ENCODE peak calls at places on chromosomes 11 and 22, in five cellular contexts. T is GM12878, S is HCT116, A is HepG2, F is K562. J is an unnamed sample.

GRCh38 chr22:48474881-48475280 is 1352.8 kb downstream of the BRD1 start:
- DNase-seq in T (no peak), S (no peak), A (no peak), F (no peak), J (no peak)

GRCh38 chr11:84056696-84057095 is 770.5 kb upstream of the CCDC90B start:
- DNase-seq in T (no peak), S (no peak), A (no peak), F (no peak), J (no peak)

GRCh38 chr11:133215529-133216230 is 316.6 kb downstream of the OPCML start:
- DNase-seq in T (no peak), S (no peak), A (no peak), F (no peak), J (peak)

GRCh38 chr11:77074626-77075221 is 8.0 kb downstream of the CAPN5 start:
- DNase-seq in T (no peak), S (no peak), A (no peak), F (no peak), J (peak)

GRCh38 chr11:35711173-35711910 is 48.8 kb downstream of the TRIM44 start:
- DNase-seq in T (no peak), S (no peak), A (no peak), F (no peak), J (no peak)

GRCh38 chr11:33706546-33706945 is 5.9 kb upstream of the C11orf91 start:
- DNase-seq in T (no peak), S (no peak), A (no peak), F (no peak), J (no peak)

GRCh38 chr22:35601743-35602633 is 15.1 kb downstream of the MB start:
- DNase-seq in T (no peak), S (no peak), A (no peak), F (no peak), J (no peak)

GRCh38 chr11:111582163-111582562 is 20.1 kb upstream of the SIK2 start:
- DNase-seq in T (no peak), S (no peak), A (no peak), F (no peak), J (no peak)

GRCh38 chr22:39171623-39172264 is 19.3 kb upstream of the CBX7 start:
- DNase-seq in T (no peak), S (no peak), A (no peak), F (no peak), J (no peak)

GRCh38 chr11:66919938-66920337 is 38.2 kb downstream of the PC start:
- DNase-seq in T (no peak), S (no peak), A (no peak), F (no peak), J (no peak)

GRCh38 chr22:39492186-39492585 is 9.9 kb upstream of the MIEF1 start:
- DNase-seq in T (no peak), S (no peak), A (no peak), F (no peak), J (no peak)

GRCh38 chr22:43088616-43088978 is 594 bp downstream of the TTLL1 start:
- DNase-seq in T (no peak), S (no peak), A (no peak), F (no peak), J (no peak)

GRCh38 chr22:41870786-41871185 is 37.9 kb downstream of the SREBF2 start:
- DNase-seq in T (no peak), S (no peak), A (no peak), F (no peak), J (no peak)

GRCh38 chr11:125903753-125904659 is at the start of gene DDX25:
- DNase-seq in T (no peak), S (no peak), A (no peak), F (no peak), J (no peak)

GRCh38 chr11:10375280-10376048 is 70.6 kb downstream of the ADM start:
- DNase-seq in T (no peak), S (no peak), A (no peak), F (no peak), J (no peak)

GRCh38 chr11:132490976-132491375 is 1041.3 kb downstream of the OPCML start:
- DNase-seq in T (no peak), S (no peak), A (no peak), F (no peak), J (no peak)

GRCh38 chr11:95791385-95792033 is 1.2 kb downstream of the CEP57 start:
- DNase-seq in T (no peak), S (no peak), A (no peak), F (no peak), J (no peak)

GRCh38 chr11:31720225-31720624 is 90.9 kb downstream of the PAX6 start:
- DNase-seq in T (no peak), S (no peak), A (no peak), F (no peak), J (no peak)

GRCh38 chr11:94141511-94142307 is 13.1 kb downstream of the PANX1 start:
- DNase-seq in T (no peak), S (no peak), A (no peak), F (no peak), J (no peak)

GRCh38 chr11:77400306-77400705 is 73.6 kb downstream of the PAK1 start:
- DNase-seq in T (no peak), S (no peak), A (no peak), F (no peak), J (no peak)

GRCh38 chr11:45304111-45304991 is 18.2 kb upstream of the SYT13 start:
- DNase-seq in T (no peak), S (no peak), A (no peak), F (no peak), J (no peak)

GRCh38 chr11:125463590-125464265 is 32.3 kb downstream of the FEZ1 start:
- DNase-seq in T (no peak), S (no peak), A (no peak), F (no peak), J (no peak)

GRCh38 chr22:30250713-30251267 is 4.2 kb upstream of the LIF start:
- DNase-seq in T (no peak), S (no peak), A (no peak), F (no peak), J (no peak)

GRCh38 chr11:125162743-125163142 is 1.8 kb upstream of the PKNOX2 start:
- DNase-seq in T (no peak), S (no peak), A (no peak), F (no peak), J (no peak)

GRCh38 chr11:21415566-21415965 is 746.2 kb downstream of the NELL1 start:
- DNase-seq in T (no peak), S (no peak), A (no peak), F (no peak), J (no peak)
- TF ChIP-seq JUND in T (no peak), S (no peak), A (no peak), F (no peak), J (no peak)

DNA sequence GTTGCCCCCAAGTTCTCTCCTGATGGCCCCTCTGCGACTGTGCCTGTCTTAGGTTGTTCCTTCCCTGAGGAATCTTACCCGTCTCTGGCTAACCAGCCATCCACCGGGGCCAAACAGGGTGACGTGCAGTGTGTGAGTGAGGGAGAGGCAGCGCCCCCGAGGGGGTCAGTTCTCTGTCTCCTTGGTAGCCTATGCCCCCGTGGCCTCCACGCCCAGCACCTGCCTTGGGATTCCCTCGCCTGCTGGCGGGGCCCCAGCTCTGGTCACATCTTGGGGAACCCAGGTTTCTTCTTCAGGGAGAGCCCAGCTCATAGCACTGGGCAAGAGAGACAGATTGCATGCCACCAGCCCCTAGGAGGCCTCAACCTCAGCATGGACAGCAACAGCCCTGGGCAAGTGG is 5.8 kb downstream of the NXF1 start:
- DNase-seq in T (no peak), S (no peak), A (no peak), F (no peak), J (no peak)
- TF ChIP-seq JUND in T (no peak), S (no peak), A (no peak), F (no peak), J (no peak)

DNA sequence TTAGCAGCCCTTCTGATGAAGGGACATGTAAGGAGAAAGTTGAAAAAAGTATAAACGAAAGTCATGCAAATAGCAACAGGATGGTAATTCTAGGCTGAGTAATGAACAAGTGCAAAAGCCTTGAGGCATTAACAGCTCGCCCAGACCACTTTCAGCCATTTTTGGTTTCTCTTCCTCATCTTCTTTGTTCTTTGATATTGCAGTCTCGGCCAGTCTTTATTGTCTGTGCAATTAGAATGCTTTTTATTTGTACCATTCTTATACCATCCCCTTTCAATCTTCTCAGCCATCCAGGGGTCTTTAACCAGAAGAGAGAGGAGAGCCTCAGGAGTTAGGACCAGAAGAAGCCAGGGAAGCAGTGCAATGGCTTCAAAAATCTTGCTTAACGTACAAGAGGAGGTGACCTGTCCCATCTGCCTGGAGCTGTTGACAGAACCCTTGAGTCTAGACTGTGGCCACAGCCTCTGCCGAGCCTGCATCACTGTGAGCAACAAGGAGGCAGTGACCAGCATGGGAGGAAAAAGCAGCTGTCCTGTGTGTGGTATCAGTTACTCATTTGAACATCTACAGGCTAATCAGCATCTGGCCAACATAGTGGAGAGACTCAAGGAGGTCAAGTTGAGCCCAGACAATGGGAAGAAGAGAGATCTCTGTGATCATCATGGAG is 7.3 kb downstream of the TRIM34 start:
- DNase-seq in T (peak), S (no peak), A (no peak), F (no peak), J (no peak)
- TF ChIP-seq JUND in T (no peak), S (no peak), A (no peak), F (no peak), J (no peak)

GRCh38 chr11:118843518-118843917 is 40.2 kb upstream of the CXCR5 start:
- DNase-seq in T (no peak), S (no peak), A (no peak), F (no peak), J (no peak)

GRCh38 chr11:118842369-118842768 is 41.3 kb upstream of the CXCR5 start:
- DNase-seq in T (no peak), S (peak), A (no peak), F (no peak), J (no peak)

GRCh38 chr11:118838905-118839553 is 44.7 kb upstream of the CXCR5 start:
- DNase-seq in T (peak), S (no peak), A (no peak), F (no peak), J (no peak)

GRCh38 chr11:118845369-118845768 is 38.3 kb upstream of the CXCR5 start:
- DNase-seq in T (no peak), S (no peak), A (no peak), F (peak), J (no peak)

GRCh38 chr11:118841469-118842222 is 42.0 kb upstream of the CXCR5 start:
- DNase-seq in T (peak), S (no peak), A (peak), F (no peak), J (no peak)
- TF ChIP-seq JUND in T (no peak), S (no peak), A (no peak), F (no peak), J (no peak)

DNA sequence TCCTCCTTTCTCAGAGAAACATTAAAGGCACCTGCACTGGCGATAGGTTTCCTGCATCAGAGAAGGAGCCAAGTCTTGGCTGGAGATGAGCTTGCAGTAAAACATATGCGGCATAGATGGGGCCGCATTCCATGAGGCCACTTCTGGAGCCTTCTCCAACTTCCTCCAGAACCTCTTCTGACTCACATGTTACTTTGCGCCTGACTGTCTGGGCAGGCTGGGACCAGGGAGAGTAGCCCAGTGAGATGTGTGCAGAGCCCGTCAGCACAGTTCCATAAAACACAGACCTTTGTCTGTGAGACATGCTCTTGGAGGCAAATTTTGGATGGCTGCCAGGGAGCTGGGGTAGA is 55.4 kb upstream of the BID start:
- DNase-seq in T (no peak), S (no peak), A (no peak), F (no peak), J (no peak)
- TF ChIP-seq JUND in T (no peak), S (no peak), A (no peak), F (no peak), J (no peak)

GRCh38 chr22:28772633-28773460 is at the start of gene CCDC117:
- DNase-seq in T (peak), S (peak), A (peak), F (peak), J (peak)
- TF ChIP-seq JUND in T (no peak), S (no peak), A (no peak), F (no peak), J (no peak)

GRCh38 chr11:128335729-128336128 is 251.6 kb downstream of the ETS1 start:
- DNase-seq in T (no peak), S (no peak), A (no peak), F (no peak), J (no peak)

GRCh38 chr11:128331317-128331716 is 256.0 kb downstream of the ETS1 start:
- DNase-seq in T (no peak), S (no peak), A (no peak), F (no peak), J (no peak)

GRCh38 chr11:128336203-128336602 is 251.2 kb downstream of the ETS1 start:
- DNase-seq in T (no peak), S (no peak), A (peak), F (no peak), J (no peak)

GRCh38 chr11:128330203-128330602 is 257.2 kb downstream of the ETS1 start:
- DNase-seq in T (no peak), S (no peak), A (no peak), F (no peak), J (no peak)

GRCh38 chr11:128334311-128335044 is 252.9 kb downstream of the ETS1 start:
- DNase-seq in T (no peak), S (no peak), A (peak), F (no peak), J (no peak)
- TF ChIP-seq JUND in T (no peak), S (no peak), A (no peak), F (no peak), J (no peak)

DNA sequence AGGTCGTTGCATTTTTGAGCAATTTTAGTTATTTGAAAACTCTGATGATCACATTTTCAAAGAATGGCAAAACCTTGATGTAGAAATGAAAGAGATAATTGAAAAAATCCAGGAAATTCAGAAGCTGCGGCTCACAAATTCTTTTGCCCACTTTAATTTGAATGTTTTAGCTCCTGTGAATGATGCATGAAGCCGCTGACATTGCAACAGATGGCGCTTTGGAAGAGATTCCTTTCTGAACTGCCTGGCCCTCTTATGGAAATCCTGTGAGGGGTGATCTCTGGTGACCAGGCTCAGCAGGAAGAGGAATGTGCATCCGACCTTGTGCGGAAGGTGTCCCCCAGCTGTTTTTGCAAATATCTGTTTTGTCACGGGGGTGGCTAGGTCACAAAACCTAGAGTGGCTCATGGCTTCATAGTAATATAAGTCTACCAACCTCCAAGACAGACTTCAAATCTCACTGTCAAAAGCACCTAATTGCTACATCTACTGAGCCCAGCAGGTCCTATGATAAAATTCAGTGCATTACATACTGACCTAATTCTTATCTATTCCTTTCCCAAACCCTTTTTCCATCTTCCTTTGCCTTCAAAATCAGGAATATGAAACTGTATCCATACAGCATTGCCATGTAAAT is 412.8 kb downstream of the ETS1 start:
- DNase-seq in T (no peak), S (no peak), A (no peak), F (no peak), J (no peak)
- TF ChIP-seq JUND in T (no peak), S (no peak), A (no peak), F (no peak), J (no peak)

GRCh38 chr11:61369372-61370348 is 7.5 kb downstream of the TMEM138 start:
- DNase-seq in T (peak), S (no peak), A (peak), F (no peak), J (no peak)
- TF ChIP-seq JUND in T (no peak), S (no peak), A (no peak), F (no peak), J (no peak)

J was measured in T47D.